ENCODE peak calls at places on chromosomes 5 and 9, in five cellular contexts. N is activated naive CD4-positive, alpha-beta T cell treated with anti-CD3 and anti-CD28 coated beads, Interleukin-2, amount 50 U/mL, for 72 hours; B is activated T-cell treated with anti-CD3 and anti-CD28 coated beads, Interleukin-2, amount 50 U/mL, for 72 hours; Y is mesendoderm; Z is T-helper 1 cell. X is an unnamed sample.

GRCh38 chr5:104987074-104987473 is 1424.5 kb upstream of the NUDT12 start:
- DNase-seq in N (no peak), B (no peak), Y (no peak), Z (no peak), X (no peak)

GRCh38 chr9:81132318-81132717 is 557.0 kb downstream of the TLE1 start:
- DNase-seq in N (no peak), B (no peak), Y (no peak), Z (no peak), X (no peak)

GRCh38 chr9:136787690-136788400 is 3.3 kb upstream of the TMEM141 start:
- DNase-seq in N (peak; percentile 81), B (peak; percentile 85), Y (peak; percentile 81), Z (peak; percentile 73), X (peak; percentile 38)

GRCh38 chr5:41874512-41875060 is 4.4 kb upstream of the OXCT1 start:
- DNase-seq in N (no peak), B (no peak), Y (no peak), Z (no peak), X (no peak)

GRCh38 chr5:133924221-133924920 is 44.1 kb downstream of the C5orf15 start:
- DNase-seq in N (no peak), B (no peak), Y (peak; percentile 72), Z (no peak), X (no peak)

GRCh38 chr5:130400091-130400490 is 495.8 kb downstream of the CHSY3 start:
- DNase-seq in N (no peak), B (no peak), Y (peak; percentile 37), Z (no peak), X (no peak)

GRCh38 chr9:72400866-72401265 is 35.9 kb upstream of the ZFAND5 start:
- DNase-seq in N (no peak), B (no peak), Y (no peak), Z (no peak), X (no peak)

GRCh38 chr9:130948266-130948665 is 9.2 kb upstream of the FIBCD1 start:
- DNase-seq in N (no peak), B (no peak), Y (no peak), Z (no peak), X (no peak)

GRCh38 chr5:150488519-150489357 is 19.2 kb upstream of the NDST1 start:
- DNase-seq in N (no peak), B (no peak), Y (no peak), Z (no peak), X (no peak)

GRCh38 chr5:32312194-32312681 is 501 bp downstream of the MTMR12 start:
- DNase-seq in N (peak; percentile 75), B (peak; percentile 66), Y (peak; percentile 55), Z (peak; percentile 61), X (no peak)

GRCh38 chr9:29775491-29775890 is 2202.2 kb upstream of the C9orf72 start:
- DNase-seq in N (no peak), B (no peak), Y (no peak), Z (no peak), X (no peak)

GRCh38 chr5:77129386-77129785 is 42.3 kb upstream of the ZBED3 start:
- DNase-seq in N (no peak), B (peak; percentile 21), Y (peak; percentile 59), Z (no peak), X (no peak)

GRCh38 chr9:19231126-19232035 is 888 bp downstream of the DENND4C start:
- DNase-seq in N (no peak), B (no peak), Y (peak; percentile 56), Z (peak; percentile 8), X (peak; percentile 4)

GRCh38 chr5:57862471-57863282 is 380.1 kb upstream of the ACTBL2 start:
- DNase-seq in N (no peak), B (no peak), Y (peak; percentile 55), Z (no peak), X (no peak)

GRCh38 chr5:141149812-141150211 is at the start of gene PCDHB6:
- DNase-seq in N (no peak), B (no peak), Y (peak; percentile 38), Z (no peak), X (no peak)

GRCh38 chr9:124139001-124139400 is 118.7 kb upstream of the NEK6 start:
- DNase-seq in N (no peak), B (no peak), Y (no peak), Z (no peak), X (no peak)